ENCODE peak calls at places on chromosomes 16 and 17, in six cellular contexts. M, G, C, A, P and X are unnamed samples.

GRCh38 chr17:80123791-80124190 is 22.4 kb downstream of the GAA start:
- DNase-seq in M (no peak), G (peak), C (peak), A (no peak), P (no peak), X (peak)

GRCh38 chr17:72661093-72661944 is 431.2 kb downstream of the SLC39A11 start:
- DNase-seq in M (no peak), G (peak), C (no peak), A (no peak), P (no peak), X (no peak)

GRCh38 chr17:63306855-63307254 is 139.3 kb downstream of the CYB561 start:
- DNase-seq in M (no peak), G (no peak), C (no peak), A (no peak), P (no peak), X (no peak)

GRCh38 chr17:64778367-64779290 is 116.5 kb upstream of the SMURF2 start:
- DNase-seq in M (no peak), G (peak), C (peak), A (no peak), P (no peak), X (no peak)

GRCh38 chr16:87033541-87034300 is 283.5 kb downstream of the C16orf95 start:
- DNase-seq in M (no peak), G (no peak), C (no peak), A (no peak), P (no peak), X (peak)

GRCh38 chr17:31672161-31672819 is 186.8 kb downstream of the COPRS start:
- DNase-seq in M (no peak), G (no peak), C (peak), A (no peak), P (no peak), X (no peak)

GRCh38 chr17:82897514-82898249 is 57.9 kb upstream of the ZNF750 start:
- DNase-seq in M (no peak), G (no peak), C (no peak), A (no peak), P (no peak), X (no peak)

GRCh38 chr16:17134586-17134985 is 336.2 kb downstream of the XYLT1 start:
- DNase-seq in M (no peak), G (no peak), C (no peak), A (no peak), P (no peak), X (no peak)

GRCh38 chr17:55325405-55325804 is 60.6 kb downstream of the HLF start:
- DNase-seq in M (no peak), G (no peak), C (no peak), A (no peak), P (no peak), X (no peak)

GRCh38 chr17:52648995-52649394 is 490.5 kb upstream of the CA10 start:
- DNase-seq in M (no peak), G (no peak), C (no peak), A (no peak), P (no peak), X (no peak)

GRCh38 chr17:59796138-59796537 is 88.7 kb downstream of the VMP1 start:
- DNase-seq in M (no peak), G (no peak), C (no peak), A (no peak), P (no peak), X (no peak)

GRCh38 chr16:67668495-67669157 is 2.0 kb downstream of the C16orf86 start:
- DNase-seq in M (no peak), G (no peak), C (no peak), A (no peak), P (no peak), X (no peak)

GRCh38 chr16:81730090-81731051 is 48.7 kb upstream of the PLCG2 start:
- DNase-seq in M (peak), G (peak), C (peak), A (peak), P (peak), X (peak)

GRCh38 chr17:50620848-50621247 is 13.8 kb upstream of the ABCC3 start:
- DNase-seq in M (no peak), G (peak), C (peak), A (no peak), P (no peak), X (no peak)
- H2BK15ac ChIP-seq in M (peak), G (no peak), C (no peak), A (no peak), P (no peak), X (no peak)

DNA sequence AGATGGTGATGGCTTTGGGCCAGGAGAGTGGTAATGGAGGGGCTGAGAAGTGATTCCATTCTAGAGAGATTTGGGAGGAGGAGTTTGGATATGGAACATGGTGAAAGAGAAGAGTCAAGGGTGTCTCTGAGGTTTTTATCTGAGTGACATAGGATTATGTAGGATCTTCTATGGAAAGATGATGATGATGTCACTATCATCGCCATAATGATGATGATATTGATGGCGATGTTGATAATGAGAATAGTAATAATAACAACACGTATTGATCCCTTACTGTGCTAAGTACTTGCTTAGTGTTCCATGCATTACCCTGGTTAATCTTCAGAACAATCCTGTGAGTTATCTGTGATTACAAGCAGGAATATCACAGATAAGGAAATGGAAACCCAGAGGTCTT is 16.6 kb downstream of the PDILT start:
- DNase-seq in M (no peak), G (no peak), C (no peak), A (no peak), P (no peak), X (no peak)
- H2BK15ac ChIP-seq in M (no peak), G (no peak), C (no peak), A (no peak), P (no peak), X (no peak)

DNA sequence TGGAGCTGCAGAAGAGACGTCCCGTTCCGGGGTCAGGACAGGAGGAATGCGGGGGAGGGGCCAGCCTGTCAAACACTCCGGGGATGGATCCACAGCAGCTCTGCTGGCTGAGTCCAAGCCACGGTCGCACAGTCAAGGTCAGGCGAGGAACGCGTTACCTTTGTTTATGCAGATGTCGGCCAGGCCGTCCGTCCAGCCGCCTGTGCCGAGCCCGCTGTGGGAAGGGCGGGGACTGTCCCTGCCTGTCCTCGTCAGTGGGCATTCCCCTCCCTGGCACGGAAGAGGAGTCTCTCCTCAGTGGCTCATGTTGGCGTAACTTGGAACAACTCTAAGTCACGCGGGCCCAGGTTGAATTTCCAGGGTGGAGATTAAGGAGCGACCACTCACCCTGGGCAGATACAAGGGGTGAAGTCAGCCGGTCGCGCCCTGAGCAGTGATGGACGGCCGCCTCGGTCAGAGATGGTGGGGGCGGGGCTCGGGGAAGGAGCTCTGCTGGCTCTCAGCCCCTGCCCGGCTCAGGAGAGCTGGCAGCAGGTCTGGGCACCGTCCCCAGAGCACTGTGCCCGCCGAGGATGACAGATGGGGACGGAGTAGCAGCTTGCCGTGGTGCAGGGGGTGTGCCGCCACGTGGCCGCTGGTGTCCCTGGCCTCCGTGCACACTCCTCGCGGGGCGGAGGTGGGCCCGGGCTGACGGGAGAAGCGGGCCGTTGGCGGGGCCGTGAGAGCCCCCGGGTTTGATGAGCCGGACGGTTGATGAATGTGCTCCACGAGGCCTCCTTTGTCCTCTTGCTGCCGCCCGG is 7.3 kb downstream of the CACNA1H start:
- DNase-seq in M (no peak), G (no peak), C (no peak), A (no peak), P (no peak), X (no peak)
- H2BK15ac ChIP-seq in M (no peak), G (no peak), C (no peak), A (no peak), P (no peak), X (no peak)

GRCh38 chr16:1335211-1335971 is 1.9 kb downstream of the BAIAP3 start:
- DNase-seq in M (no peak), G (no peak), C (no peak), A (no peak), P (no peak), X (no peak)

GRCh38 chr16:1334739-1335138 is 1.3 kb downstream of the BAIAP3 start:
- DNase-seq in M (no peak), G (no peak), C (no peak), A (no peak), P (no peak), X (no peak)

GRCh38 chr16:1336619-1337018 is 3.2 kb downstream of the BAIAP3 start:
- DNase-seq in M (no peak), G (no peak), C (no peak), A (no peak), P (no peak), X (no peak)

GRCh38 chr16:1337486-1337885 is 4.0 kb downstream of the BAIAP3 start:
- DNase-seq in M (no peak), G (peak), C (no peak), A (no peak), P (no peak), X (no peak)

GRCh38 chr16:1335996-1336395 is 2.6 kb downstream of the BAIAP3 start:
- DNase-seq in M (no peak), G (peak), C (no peak), A (no peak), P (no peak), X (no peak)
- H2BK15ac ChIP-seq in M (peak), G (no peak), C (no peak), A (no peak), P (no peak), X (no peak)

DNA sequence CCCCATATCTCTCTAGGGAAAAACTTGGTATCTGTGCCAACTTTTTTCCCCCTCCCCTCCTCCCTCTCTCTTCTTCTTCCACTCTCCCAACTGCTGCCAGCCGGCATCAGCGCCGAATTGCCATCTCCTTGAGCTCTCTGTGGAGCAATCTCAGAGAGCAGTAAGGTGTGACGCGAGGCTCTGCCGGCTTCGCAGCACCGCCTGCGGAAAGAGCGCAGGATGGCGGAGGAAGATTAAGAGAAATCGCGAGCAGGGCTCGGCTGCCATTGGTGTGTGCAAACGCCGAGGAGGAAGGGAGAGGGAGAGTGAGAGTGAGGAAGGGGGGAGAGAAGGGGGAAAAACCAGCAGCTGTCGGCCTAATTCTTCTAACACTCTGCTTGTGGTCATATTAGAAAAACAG is 44.2 kb downstream of the NEUROD2 start:
- DNase-seq in M (peak), G (peak), C (peak), A (no peak), P (no peak), X (no peak)
- H2BK15ac ChIP-seq in M (no peak), G (no peak), C (no peak), A (no peak), P (no peak), X (no peak)

GRCh38 chr17:74485012-74485743 is 18.7 kb downstream of the CD300A start:
- DNase-seq in M (no peak), G (no peak), C (peak), A (no peak), P (no peak), X (no peak)

GRCh38 chr17:74490716-74491115 is 24.3 kb downstream of the CD300A start:
- DNase-seq in M (no peak), G (no peak), C (peak), A (no peak), P (no peak), X (no peak)

GRCh38 chr17:74484066-74484465 is 17.6 kb downstream of the CD300A start:
- DNase-seq in M (no peak), G (no peak), C (peak), A (no peak), P (no peak), X (no peak)

GRCh38 chr17:74481621-74482020 is 15.2 kb downstream of the CD300A start:
- DNase-seq in M (no peak), G (no peak), C (no peak), A (no peak), P (no peak), X (no peak)

DNA sequence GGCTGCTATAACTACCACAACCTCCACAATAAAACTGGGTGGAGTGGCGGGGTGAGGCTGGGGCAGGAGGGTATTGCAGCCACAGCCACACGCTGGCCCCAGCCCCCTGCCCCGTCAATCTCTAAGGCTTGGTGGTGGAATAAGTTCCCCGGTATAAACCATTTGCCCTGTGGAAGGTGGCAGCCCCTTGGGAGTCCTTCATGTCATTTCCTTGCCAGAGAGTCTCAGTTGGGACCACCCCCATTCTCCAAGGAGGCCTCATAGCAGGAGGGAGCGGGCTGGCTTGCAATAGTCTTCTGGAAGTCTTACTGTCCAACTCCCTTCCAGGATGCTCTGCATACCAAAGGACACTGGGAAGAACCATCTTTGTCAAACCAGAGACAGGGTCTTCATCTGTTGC is 19.4 kb downstream of the CD300A start:
- DNase-seq in M (no peak), G (no peak), C (peak), A (no peak), P (no peak), X (no peak)
- H2BK15ac ChIP-seq in M (no peak), G (no peak), C (no peak), A (no peak), P (no peak), X (no peak)

DNA sequence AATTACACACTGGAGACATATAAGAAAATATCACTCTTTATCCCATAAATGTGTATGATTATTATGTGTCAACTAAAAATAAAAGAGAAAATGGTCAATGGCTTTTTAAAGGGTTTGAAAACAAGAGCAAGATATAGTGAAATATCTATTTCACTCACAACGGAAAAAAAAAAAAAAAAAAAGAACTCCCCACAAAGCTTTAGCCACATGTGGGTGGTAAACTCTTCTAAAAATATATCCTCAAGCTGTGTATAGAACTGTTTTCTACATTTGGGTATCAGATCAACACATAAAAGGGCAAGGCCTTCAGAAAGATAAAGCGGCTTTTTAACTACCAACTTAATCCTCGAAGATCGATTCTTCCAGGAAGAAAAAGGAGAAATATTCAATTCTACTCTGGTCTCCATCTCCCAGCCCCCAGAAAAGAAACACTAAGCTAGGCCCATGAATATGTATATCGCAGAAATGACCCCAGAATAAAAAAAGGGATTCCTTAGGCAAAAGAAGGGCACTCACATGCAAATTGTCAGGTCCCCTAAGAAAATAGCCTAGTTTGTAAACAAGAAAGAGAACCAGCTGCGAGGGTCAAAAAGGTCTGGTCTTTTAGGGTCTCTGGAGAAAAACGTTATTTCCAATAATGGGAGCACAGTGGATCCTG is 4.4 kb downstream of the LITAF start:
- DNase-seq in M (no peak), G (no peak), C (no peak), A (no peak), P (no peak), X (no peak)
- H2BK15ac ChIP-seq in M (no peak), G (no peak), C (no peak), A (no peak), P (no peak), X (no peak)

GRCh38 chr17:57255182-57255775 is 1.0 kb upstream of the MSI2 start:
- DNase-seq in M (no peak), G (no peak), C (no peak), A (no peak), P (no peak), X (no peak)

GRCh38 chr17:57249520-57249919 is 6.8 kb upstream of the MSI2 start:
- DNase-seq in M (no peak), G (no peak), C (no peak), A (no peak), P (no peak), X (no peak)

GRCh38 chr17:57247913-57248312 is 8.4 kb upstream of the MSI2 start:
- DNase-seq in M (no peak), G (no peak), C (no peak), A (no peak), P (no peak), X (no peak)

GRCh38 chr17:57253307-57254065 is 2.8 kb upstream of the MSI2 start:
- DNase-seq in M (no peak), G (no peak), C (no peak), A (no peak), P (no peak), X (no peak)

DNA sequence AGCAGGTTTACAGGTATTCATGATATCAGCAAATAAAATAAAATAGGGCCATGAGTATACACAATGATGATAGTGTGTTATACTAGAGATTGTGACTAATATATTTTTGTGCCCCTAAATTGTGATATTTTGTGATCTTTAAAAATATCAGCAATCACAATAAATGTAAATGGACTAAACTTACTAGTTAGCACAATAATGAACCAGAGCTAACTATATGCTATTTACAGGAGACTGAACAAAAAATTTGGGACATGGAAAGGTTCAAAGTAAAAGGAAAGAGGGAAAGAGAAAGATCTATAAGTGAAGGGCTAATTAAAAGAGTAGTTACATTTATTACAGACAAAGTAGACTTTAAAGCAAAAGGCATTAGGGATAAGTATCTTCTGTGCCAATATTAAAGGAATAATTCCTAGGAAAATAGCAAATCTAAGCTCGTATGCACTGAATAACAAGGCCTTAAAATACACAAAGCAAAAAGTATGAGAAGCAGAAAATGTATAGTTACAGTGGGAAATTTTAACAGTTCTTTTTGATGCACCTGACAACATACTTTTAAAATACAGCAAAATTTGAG is 5.0 kb upstream of the MSI2 start:
- DNase-seq in M (no peak), G (no peak), C (no peak), A (no peak), P (no peak), X (no peak)
- H2BK15ac ChIP-seq in M (no peak), G (no peak), C (no peak), A (no peak), P (no peak), X (no peak)